ENCODE peak calls at places on chromosomes 1 and 21, in seven cellular contexts. X, J, I, P, Y, U and B are unnamed samples. For H3K27me3, the result is how much of the 10 kb centered on the place peaks cover.

GRCh38 chr1:204080163-204080903 is 7.4 kb downstream of the SOX13 start:
- DNase-seq in U (peak), I (peak), P (peak), X (peak), J (peak), Y (peak), B (peak)

GRCh38 chr1:50971748-50972305 is 1.8 kb downstream of the CDKN2C start:
- DNase-seq in I (no peak), J (no peak), U (no peak), Y (no peak), P (no peak), X (no peak), B (no peak)

GRCh38 chr1:5311634-5312298 is 657.4 kb downstream of the AJAP1 start:
- DNase-seq in P (peak), X (no peak), Y (no peak), I (no peak), J (no peak), U (no peak), B (no peak)

GRCh38 chr1:65009724-65010420 is 43.5 kb upstream of the JAK1 start:
- DNase-seq in I (no peak), Y (no peak), X (no peak), P (no peak), U (no peak), J (no peak), B (no peak)

GRCh38 chr1:15431571-15431948 is 6.7 kb upstream of the CTRC start:
- DNase-seq in U (no peak), P (no peak), X (no peak), I (no peak), J (no peak), Y (no peak), B (no peak)

GRCh38 chr1:175889044-175889443 is 145.6 kb upstream of the TNR start:
- DNase-seq in I (no peak), J (no peak), U (no peak), X (no peak), Y (no peak), P (no peak), B (peak)

GRCh38 chr21:37753122-37753599 is 163.1 kb downstream of the KCNJ6 start:
- DNase-seq in X (no peak), I (no peak), J (no peak), Y (no peak), P (no peak), U (peak), B (no peak)

GRCh38 chr21:24045775-24046215 is 1561.5 kb downstream of the MRPL39 start:
- DNase-seq in I (peak), P (peak), J (peak), U (peak), X (peak), Y (peak), B (peak)

GRCh38 chr1:246827396-246827795 is 103.2 kb downstream of the SCCPDH start:
- DNase-seq in J (no peak), X (no peak), I (no peak), Y (no peak), P (no peak), U (no peak), B (no peak)

GRCh38 chr1:187038789-187039188 is 210.0 kb downstream of the PLA2G4A start:
- DNase-seq in J (no peak), Y (no peak), P (no peak), U (no peak), X (no peak), I (no peak), B (no peak)

GRCh38 chr1:68955424-68955823 is 458.5 kb upstream of the DEPDC1 start:
- DNase-seq in X (no peak), I (no peak), Y (no peak), P (no peak), U (no peak), J (no peak), B (peak)

GRCh38 chr1:167648252-167648849 is 18.3 kb downstream of the RCSD1 start:
- DNase-seq in U (peak), J (no peak), Y (no peak), P (no peak), I (no peak), X (no peak), B (no peak)

GRCh38 chr21:36640260-36641244 is 58.4 kb upstream of the SIM2 start:
- DNase-seq in J (no peak), U (no peak), I (peak), P (no peak), Y (no peak), X (no peak), B (no peak)

GRCh38 chr21:45750924-45751323 is 107.4 kb downstream of the PCBP3 start:
- DNase-seq in I (no peak), J (no peak), P (no peak), Y (no peak), X (no peak), U (no peak), B (no peak)

GRCh38 chr1:200243042-200243437 is 166.8 kb downstream of the ZNF281 start:
- DNase-seq in X (no peak), U (no peak), I (no peak), P (no peak), Y (no peak), J (no peak), B (peak)

GRCh38 chr21:19832551-19832950 is 1165.7 kb upstream of the NCAM2 start:
- DNase-seq in Y (no peak), U (no peak), J (no peak), X (no peak), I (no peak), P (no peak), B (no peak)

GRCh38 chr21:17495680-17496079 is 17.2 kb upstream of the CXADR start:
- DNase-seq in U (no peak), Y (no peak), P (no peak), I (no peak), X (no peak), J (no peak), B (peak)

GRCh38 chr1:36091698-36092097 is 3.0 kb downstream of the ADPRS start:
- DNase-seq in I (no peak), U (no peak), J (no peak), Y (no peak), P (no peak), X (no peak), B (no peak)

GRCh38 chr1:153260980-153261792 is 1.7 kb downstream of the LORICRIN start:
- DNase-seq in J (peak), U (peak), I (no peak), P (peak), X (peak), Y (no peak), B (peak)

GRCh38 chr1:153260473-153260979 is 1.0 kb downstream of the LORICRIN start:
- DNase-seq in P (no peak), U (no peak), X (no peak), Y (no peak), J (no peak), I (no peak), B (no peak)

GRCh38 chr1:153265457-153265856 is 6.0 kb downstream of the LORICRIN start:
- DNase-seq in X (no peak), I (no peak), Y (no peak), J (no peak), U (no peak), P (no peak), B (no peak)

GRCh38 chr1:153261793-153262371 is 2.4 kb downstream of the LORICRIN start:
- DNase-seq in X (no peak), I (no peak), U (no peak), J (no peak), P (no peak), Y (no peak), B (no peak)

GRCh38 chr1:153262462-153263157 is 3.1 kb downstream of the LORICRIN start:
- DNase-seq in I (no peak), J (no peak), U (no peak), X (no peak), Y (no peak), P (no peak), B (no peak)
- H3K4me3 ChIP-seq in I (no peak), J (no peak), U (no peak), X (no peak), Y (no peak), P (no peak), B (no peak)

DNA sequence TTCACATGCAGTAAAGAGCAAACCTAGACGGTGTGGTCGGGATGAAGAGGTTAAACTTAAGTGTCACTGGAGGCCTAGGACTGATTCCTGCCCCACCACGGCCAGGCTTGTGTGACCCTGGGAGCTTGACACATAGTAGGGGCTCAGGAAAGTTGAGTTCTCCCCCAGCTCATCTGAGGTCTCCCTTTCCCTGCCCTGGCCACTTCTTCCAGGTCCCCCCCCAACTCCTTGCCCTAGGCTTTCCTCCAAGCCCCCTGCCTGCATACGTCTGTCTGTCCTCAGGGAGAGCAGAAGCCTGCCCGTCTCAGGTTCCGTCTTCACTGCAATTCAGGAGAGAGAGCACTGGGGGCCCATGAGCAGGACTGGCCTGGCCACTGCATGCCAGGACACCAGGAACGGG is 225.8 kb downstream of the PTPRU start:
- DNase-seq in U (no peak), Y (no peak), X (no peak), P (no peak), J (no peak), I (no peak), B (no peak)
- H3K27me3 ChIP-seq in U (under half), Y (under half), X (under half), P (under half), J (under half), I (under half), B (under half)

GRCh38 chr1:11046270-11046566 is 821 bp downstream of the MASP2 start:
- DNase-seq in Y (no peak), I (peak), X (no peak), J (no peak), U (no peak), P (no peak), B (no peak)
- H3K4me3 ChIP-seq in Y (no peak), I (no peak), X (no peak), J (no peak), U (no peak), P (no peak), B (no peak)

GRCh38 chr1:162384601-162385279 is 3.2 kb downstream of the C1orf226 start:
- DNase-seq in X (no peak), I (no peak), P (peak), Y (no peak), U (no peak), J (no peak), B (no peak)

GRCh38 chr1:162384116-162384515 is 2.6 kb downstream of the C1orf226 start:
- DNase-seq in U (no peak), J (no peak), X (no peak), P (no peak), I (no peak), Y (no peak), B (no peak)

GRCh38 chr1:162386292-162387225 is 5.0 kb downstream of the C1orf226 start:
- DNase-seq in P (no peak), J (no peak), I (no peak), U (no peak), X (no peak), Y (no peak), B (no peak)

GRCh38 chr1:162385280-162385623 is 3.7 kb downstream of the C1orf226 start:
- DNase-seq in I (no peak), Y (no peak), U (no peak), P (no peak), X (no peak), J (no peak), B (no peak)

DNA sequence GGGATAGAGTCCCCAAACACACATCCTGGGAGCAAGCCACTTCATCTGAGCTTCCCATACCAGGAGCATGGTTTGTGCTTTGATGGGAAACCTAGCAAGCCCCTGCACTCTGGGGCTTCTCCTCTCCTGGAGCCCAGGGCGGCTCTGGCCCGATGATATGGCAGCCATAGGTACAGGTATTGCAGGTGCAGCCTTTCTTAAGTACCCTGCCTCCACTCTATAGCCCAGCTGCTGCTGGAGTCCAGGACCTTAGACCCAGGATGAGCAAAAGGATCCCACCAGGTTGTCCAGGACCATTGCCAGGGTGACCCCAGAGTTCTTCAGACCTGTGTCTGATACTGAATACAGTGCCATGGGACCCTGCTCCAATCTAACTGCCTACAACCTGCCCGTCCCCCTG is 4.2 kb downstream of the C1orf226 start:
- DNase-seq in U (no peak), I (no peak), X (no peak), J (no peak), Y (no peak), P (no peak), B (no peak)
- H3K27me3 ChIP-seq in U (under half), I (under half), X (under half), J (under half), Y (under half), P (under half), B (under half)

GRCh38 chr1:174414205-174414604 is 33.6 kb upstream of the GPR52 start:
- DNase-seq in J (no peak), P (no peak), Y (no peak), X (no peak), U (no peak), I (no peak), B (no peak)
- H3K4me3 ChIP-seq in J (no peak), P (no peak), Y (no peak), X (no peak), U (peak), I (no peak), B (no peak)